ENCODE peak calls at places on chromosomes 11 and 22, in four cellular contexts. F is HepG2, P is GM12878, D is K562. V is an unnamed sample.

GRCh38 chr22:45423524-45423923 is 10.0 kb downstream of the RIBC2 start:
- DNase-seq in P (no peak), D (no peak), F (no peak), V (no peak)

GRCh38 chr11:93560534-93560933 is 17.3 kb upstream of the SMCO4 start:
- DNase-seq in D (no peak), F (no peak), P (no peak), V (no peak)

GRCh38 chr11:57380975-57381374 is at the start of gene PRG3:
- DNase-seq in P (no peak), F (no peak), D (no peak), V (no peak)

GRCh38 chr11:36564376-36565032 is 3.3 kb upstream of the RAG1 start:
- DNase-seq in D (peak; percentile 61), P (peak; percentile 20), F (peak; percentile 54), V (no peak)

GRCh38 chr11:40514124-40514523 is 945.3 kb downstream of the LRRC4C start:
- DNase-seq in F (no peak), D (no peak), P (no peak), V (no peak)

GRCh38 chr11:66479741-66480115 is 506 bp upstream of the DPP3 start:
- DNase-seq in F (peak; percentile 71), P (no peak), D (no peak), V (no peak)

GRCh38 chr11:31641477-31642062 is 132.0 kb downstream of the ELP4 start:
- DNase-seq in F (peak; percentile 40), D (peak; percentile 40), P (no peak), V (peak; percentile 65)

GRCh38 chr11:97009613-97010012 is 619.8 kb downstream of the JRKL start:
- DNase-seq in D (no peak), F (no peak), P (no peak), V (no peak)

GRCh38 chr22:36546932-36547331 is 18.0 kb upstream of the EIF3D start:
- DNase-seq in P (no peak), F (peak; percentile 9), D (no peak), V (no peak)

DNA sequence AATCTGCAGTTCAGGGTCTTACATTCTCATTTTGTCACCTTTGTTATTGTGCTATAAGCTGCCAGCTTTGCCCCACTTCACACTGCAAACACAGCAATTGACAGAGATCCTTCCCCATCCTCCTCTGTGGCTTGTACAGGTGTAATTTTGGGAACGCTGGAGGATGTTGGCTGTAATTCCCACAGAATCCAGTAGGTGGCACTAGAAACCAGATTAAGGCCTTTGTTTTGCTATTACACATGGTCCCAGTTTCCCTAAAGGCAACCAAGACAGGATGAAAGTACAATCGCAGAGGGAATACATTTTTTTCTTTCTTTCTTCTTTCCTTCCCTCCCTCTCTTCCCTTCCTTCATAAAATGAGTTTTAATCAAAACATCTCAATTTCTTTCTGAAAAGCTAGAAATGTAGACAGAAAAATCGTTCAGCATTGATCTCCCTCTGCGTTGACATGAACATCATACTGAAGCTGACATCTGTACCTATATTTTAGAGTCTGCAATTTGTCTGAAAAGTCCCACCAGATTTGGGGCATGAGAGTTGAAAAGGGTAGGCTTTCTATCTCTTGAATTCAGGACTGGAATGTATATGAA is 21.3 kb upstream of the NELL1 start:
- DNase-seq in P (peak; percentile 12), D (peak; percentile 66), F (peak; percentile 50), V (peak; percentile 53)
- TF ChIP-seq MAX in P (no peak), D (no peak), F (no peak), V (no peak)

GRCh38 chr11:118813551-118813950 is 22.6 kb upstream of the DDX6 start:
- DNase-seq in P (no peak), F (no peak), D (no peak), V (no peak)
- TF ChIP-seq NR2C2 in P (no peak), F (no peak), D (no peak), V (no peak)

GRCh38 chr11:34313099-34313517 is 44.7 kb downstream of the ABTB2 start:
- DNase-seq in P (peak; percentile 40), D (no peak), F (no peak), V (no peak)
- TF ChIP-seq ATF2 in P (no peak), D (no peak), F (no peak), V (no peak)

DNA sequence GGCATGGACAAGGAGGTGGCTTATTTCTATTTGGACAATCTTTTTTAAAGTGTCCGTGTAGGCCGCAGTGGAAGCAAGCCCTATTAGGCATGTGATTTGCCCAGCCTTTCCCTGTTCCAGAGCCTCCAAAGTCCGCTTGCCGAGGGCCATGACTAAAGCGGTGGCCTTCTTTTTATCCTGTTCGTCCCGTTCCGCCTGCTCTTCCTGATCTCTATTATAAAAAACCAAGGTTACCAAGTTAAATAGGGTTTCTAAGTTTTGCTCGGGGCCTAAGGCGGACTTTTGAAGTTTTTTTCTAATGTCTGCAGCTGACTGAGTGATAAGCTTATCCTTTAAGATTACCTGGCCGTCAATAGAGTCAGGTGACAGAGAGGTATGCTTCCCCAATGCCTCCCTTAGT is 21.6 kb upstream of the MUC15 start:
- DNase-seq in P (no peak), D (no peak), F (no peak), V (no peak)
- TF ChIP-seq MAX in P (no peak), D (no peak), F (no peak), V (no peak)

GRCh38 chr11:45653277-45653676 is 12.1 kb downstream of the CHST1 start:
- DNase-seq in F (no peak), D (no peak), P (no peak), V (no peak)

GRCh38 chr11:45655347-45655756 is 10.1 kb downstream of the CHST1 start:
- DNase-seq in D (peak; percentile 72), P (no peak), F (peak; percentile 44), V (peak; percentile 93)

GRCh38 chr11:45654741-45655283 is 10.6 kb downstream of the CHST1 start:
- DNase-seq in D (no peak), P (no peak), F (no peak), V (no peak)

GRCh38 chr11:45652781-45653180 is 12.6 kb downstream of the CHST1 start:
- DNase-seq in D (no peak), F (no peak), P (no peak), V (no peak)

GRCh38 chr11:45654242-45654641 is 11.2 kb downstream of the CHST1 start:
- DNase-seq in F (no peak), P (no peak), D (no peak), V (no peak)
- TF ChIP-seq NR2C2 in F (no peak), P (no peak), D (no peak), V (no peak)

GRCh38 chr22:24845036-24845918 is 39.3 kb downstream of the SGSM1 start:
- DNase-seq in P (no peak), F (no peak), D (no peak), V (no peak)
- TF ChIP-seq ATF2 in P (no peak), F (no peak), D (no peak), V (no peak)